ENCODE peak calls at places on chromosome 14, in four cellular contexts. K is mammary epithelial cell; Q is CD8-positive, alpha-beta T cell; P is dorsolateral prefrontal cortex. S is an unnamed sample. For H3K27me3, the result is how much of the 10 kb centered on the place peaks cover.

GRCh38 chr14:95784137-95784536 is 70.2 kb upstream of the TCL1A start:
- DNase-seq in K (peak), Q (no peak), P (no peak), S (peak)

GRCh38 chr14:66403183-66403582 is 83.0 kb upstream of the CCDC196 start:
- DNase-seq in K (peak), Q (no peak), P (no peak), S (no peak)

GRCh38 chr14:53341324-53341723 is 188.2 kb upstream of the DDHD1 start:
- DNase-seq in K (no peak), Q (no peak), P (no peak), S (no peak)

GRCh38 chr14:100410056-100410565 is 87.0 kb downstream of the SLC25A47 start:
- DNase-seq in K (peak), Q (no peak), P (no peak), S (peak)

GRCh38 chr14:20376071-20376588 is 32.7 kb downstream of the PARP2 start:
- DNase-seq in K (no peak), Q (no peak), P (no peak), S (no peak)

GRCh38 chr14:67555518-67556090 is 22.5 kb downstream of the PLEKHH1 start:
- DNase-seq in K (no peak), Q (no peak), P (no peak), S (no peak)

GRCh38 chr14:51337520-51337919 is 97.5 kb downstream of the TMX1 start:
- DNase-seq in K (peak), Q (no peak), P (no peak), S (no peak)

GRCh38 chr14:80982711-80983110 is 27.3 kb downstream of the TSHR start:
- DNase-seq in K (no peak), Q (no peak), P (no peak), S (no peak)

GRCh38 chr14:68546839-68547238 is 246.0 kb downstream of the ZFP36L1 start:
- DNase-seq in K (peak), Q (no peak), P (no peak), S (no peak)

GRCh38 chr14:102622262-102622885 is 29.9 kb downstream of the RCOR1 start:
- DNase-seq in K (no peak), Q (no peak), P (no peak), S (peak)

GRCh38 chr14:24060984-24061913 is 9.4 kb downstream of the CARMIL3 start:
- DNase-seq in K (no peak), Q (no peak), P (no peak), S (no peak)

GRCh38 chr14:30005114-30005698 is 77.6 kb upstream of the PRKD1 start:
- DNase-seq in K (peak), Q (no peak), P (no peak), S (no peak)

GRCh38 chr14:67674139-67674479 is 323 bp downstream of the VTI1B start:
- DNase-seq in K (peak), Q (peak), P (peak), S (peak)

GRCh38 chr14:89299587-89299986 is 117.4 kb downstream of the FOXN3 start:
- DNase-seq in K (no peak), Q (no peak), P (no peak), S (no peak)

GRCh38 chr14:32932921-32933622 is 5.6 kb upstream of the NPAS3 start:
- DNase-seq in K (no peak), Q (no peak), P (no peak), S (peak)

GRCh38 chr14:50666772-50667490 is 1.2 kb downstream of the SAV1 start:
- DNase-seq in K (peak), Q (peak), P (peak), S (peak)

GRCh38 chr14:33184587-33184986 is 245.9 kb downstream of the NPAS3 start:
- DNase-seq in K (no peak), Q (no peak), P (peak), S (peak)

GRCh38 chr14:101732128-101732527 is 29.4 kb upstream of the PPP2R5C start:
- DNase-seq in K (peak), Q (no peak), P (no peak), S (no peak)

GRCh38 chr14:65732112-65732511 is 319.6 kb downstream of the FUT8 start:
- DNase-seq in K (no peak), Q (no peak), P (no peak), S (no peak)

GRCh38 chr14:77761205-77761931 is 412 bp upstream of the SNW1 start:
- DNase-seq in K (no peak), Q (no peak), P (peak), S (peak)

GRCh38 chr14:31561155-31561846 is at the start of gene NUBPL:
- DNase-seq in K (peak), Q (peak), P (peak), S (peak)

GRCh38 chr14:100545359-100545758 is 41.9 kb downstream of the BEGAIN start:
- DNase-seq in K (no peak), Q (no peak), P (no peak), S (no peak)

GRCh38 chr14:91918159-91918883 is 29.2 kb downstream of the FBLN5 start:
- DNase-seq in K (no peak), Q (no peak), P (no peak), S (no peak)

GRCh38 chr14:31950760-31951637 is 126.1 kb upstream of the ARHGAP5 start:
- DNase-seq in K (peak), Q (no peak), P (no peak), S (peak)

GRCh38 chr14:54348001-54348611 is 48.7 kb upstream of the CDKN3 start:
- DNase-seq in K (peak), Q (no peak), P (no peak), S (no peak)

GRCh38 chr14:51382506-51382905 is 142.5 kb downstream of the TMX1 start:
- DNase-seq in K (peak), Q (no peak), P (no peak), S (no peak)

GRCh38 chr14:80605536-80605935 is 336.0 kb downstream of the CEP128 start:
- DNase-seq in K (no peak), Q (no peak), P (no peak), S (no peak)

GRCh38 chr14:37241206-37241605 is 43.5 kb downstream of the MIPOL1 start:
- DNase-seq in K (peak), Q (no peak), P (no peak), S (no peak)

GRCh38 chr14:101736585-101736984 is 24.9 kb upstream of the PPP2R5C start:
- DNase-seq in K (no peak), Q (no peak), P (no peak), S (no peak)

GRCh38 chr14:20866963-20867362 is 24.2 kb upstream of the RNASE3 start:
- DNase-seq in K (peak), Q (no peak), P (no peak), S (peak)

GRCh38 chr14:61864329-61864898 is 102.2 kb downstream of the SNAPC1 start:
- DNase-seq in K (no peak), Q (no peak), P (no peak), S (peak)

GRCh38 chr14:61872452-61872851 is 110.2 kb downstream of the SNAPC1 start:
- DNase-seq in K (no peak), Q (no peak), P (no peak), S (no peak)

GRCh38 chr14:61870163-61870562 is 107.9 kb downstream of the SNAPC1 start:
- DNase-seq in K (no peak), Q (no peak), P (no peak), S (no peak)

GRCh38 chr14:61861320-61861865 is 99.2 kb downstream of the SNAPC1 start:
- DNase-seq in K (no peak), Q (no peak), P (no peak), S (no peak)

GRCh38 chr14:61866932-61867920 is 105.0 kb downstream of the SNAPC1 start:
- DNase-seq in K (no peak), Q (no peak), P (no peak), S (no peak)
- H3K27me3 ChIP-seq in K (under half), Q (under half), P (under half), S (under half)

DNA sequence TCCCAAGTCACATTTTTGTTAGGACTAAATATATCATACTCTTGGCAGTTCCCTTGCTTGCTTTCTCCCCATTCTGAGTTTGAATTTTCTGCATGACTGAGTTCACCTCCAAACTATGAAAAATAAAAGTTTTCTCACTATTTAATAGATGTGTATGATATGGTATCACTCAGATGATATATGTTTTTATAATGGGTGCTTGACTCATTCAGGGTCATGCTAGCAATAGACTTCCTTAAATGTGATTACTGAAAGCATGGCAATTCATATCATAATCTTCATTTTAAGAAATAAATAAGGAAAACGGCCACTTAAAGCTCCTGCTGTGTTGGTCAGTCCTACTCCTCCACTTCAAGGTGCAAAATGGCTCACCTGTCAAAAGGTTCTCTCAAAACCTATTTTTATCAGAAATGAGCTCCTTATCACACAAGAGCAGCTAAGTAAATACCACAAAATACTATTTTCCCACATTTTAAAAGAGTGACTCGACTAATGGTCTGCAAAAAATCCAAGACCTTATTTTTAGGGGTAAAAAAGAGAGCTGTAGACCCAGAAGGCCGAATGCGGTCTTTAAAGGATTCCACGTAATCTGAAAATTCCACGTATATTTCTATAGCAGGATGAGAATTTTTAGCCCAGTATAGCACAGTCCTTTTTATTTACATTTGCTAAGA is 3.9 kb downstream of the C14orf93 start:
- DNase-seq in K (no peak), Q (no peak), P (no peak), S (no peak)
- H3K27me3 ChIP-seq in K (under half), Q (under half), P (under half), S (under half)

GRCh38 chr14:85412756-85413155 is 117.2 kb upstream of the FLRT2 start:
- DNase-seq in K (no peak), Q (no peak), P (no peak), S (no peak)
- H3K27me3 ChIP-seq in K (under half), Q (under half), P (under half), S (under half)

GRCh38 chr14:70654609-70655008 is 12.9 kb downstream of the TTC9 start:
- DNase-seq in K (no peak), Q (no peak), P (no peak), S (no peak)

GRCh38 chr14:70649803-70650202 is 8.1 kb downstream of the TTC9 start:
- DNase-seq in K (peak), Q (no peak), P (no peak), S (no peak)

GRCh38 chr14:70653662-70654061 is 11.9 kb downstream of the TTC9 start:
- DNase-seq in K (no peak), Q (no peak), P (no peak), S (peak)

GRCh38 chr14:70652871-70653270 is 11.2 kb downstream of the TTC9 start:
- DNase-seq in K (peak), Q (no peak), P (no peak), S (no peak)

DNA sequence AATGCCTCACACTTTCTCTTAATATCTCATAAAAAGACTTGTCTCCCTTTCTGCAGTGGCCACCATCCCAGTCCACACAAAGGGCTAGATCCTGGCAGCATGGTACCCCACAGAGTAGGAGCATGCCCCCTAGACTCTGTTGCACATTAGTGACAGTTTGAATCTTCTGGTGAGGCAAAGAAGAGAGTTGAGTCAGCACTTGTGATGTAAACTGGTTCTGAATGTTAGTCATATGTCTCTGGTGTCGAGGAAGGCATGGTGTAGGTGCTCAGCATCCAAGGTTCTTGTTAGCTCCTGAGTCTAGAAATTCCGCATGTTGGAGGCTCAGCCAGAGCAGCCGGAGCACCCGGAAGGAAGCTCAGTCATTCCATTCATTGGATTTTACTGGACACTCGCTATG is 9.8 kb downstream of the TTC9 start:
- DNase-seq in K (peak), Q (no peak), P (no peak), S (no peak)
- H3K27me3 ChIP-seq in K (under half), Q (under half), P (under half), S (under half)

DNA sequence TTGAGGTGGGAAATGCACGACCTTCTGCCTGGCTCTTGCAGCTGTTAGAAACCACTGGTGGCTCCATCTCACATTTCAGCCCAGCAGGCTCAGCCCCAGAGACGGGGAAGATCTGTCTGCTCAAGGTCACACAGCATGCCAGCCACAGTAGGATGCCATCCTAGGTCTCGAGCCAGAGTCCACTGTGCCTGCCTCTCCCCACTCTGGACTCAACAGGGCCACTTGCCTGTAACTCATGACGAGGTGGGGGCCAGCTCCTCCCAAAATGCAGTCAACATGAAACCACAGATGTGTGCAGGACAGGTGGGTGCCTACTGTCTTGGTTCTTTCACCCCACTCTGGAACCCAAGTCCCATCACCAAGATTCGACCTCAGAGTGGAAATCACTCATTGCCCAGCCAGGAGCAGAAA is 23.2 kb downstream of the BCL11B start:
- DNase-seq in K (no peak), Q (peak), P (no peak), S (no peak)
- H3K27me3 ChIP-seq in K (under half), Q (under half), P (under half), S (under half)

GRCh38 chr14:93410893-93411292 is 19.8 kb upstream of the UNC79 start:
- DNase-seq in K (no peak), Q (no peak), P (no peak), S (no peak)
- H3K27me3 ChIP-seq in K (under half), Q (under half), P (under half), S (under half)

DNA sequence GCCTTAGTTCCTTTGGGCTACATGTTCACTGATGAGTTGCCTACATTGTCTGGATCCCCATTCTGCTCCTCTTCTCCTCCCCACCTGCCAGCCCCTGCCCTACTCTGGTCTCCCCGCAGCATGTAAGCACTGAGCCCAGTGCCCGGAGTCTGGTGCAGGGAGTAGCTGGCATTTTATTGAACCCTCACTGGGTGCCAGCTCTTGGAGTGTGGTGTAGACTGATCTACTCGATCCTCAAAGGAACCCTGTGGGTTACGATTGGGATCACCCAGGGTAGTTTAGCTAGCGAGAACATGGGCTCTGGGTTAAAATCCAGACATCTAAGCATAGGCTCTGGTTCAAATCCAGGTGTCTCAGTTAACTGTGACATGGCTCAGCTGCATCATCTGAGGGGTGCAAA is 8.3 kb upstream of the SERPINA6 start:
- DNase-seq in K (no peak), Q (no peak), P (no peak), S (no peak)
- H3K27me3 ChIP-seq in K (under half), Q (under half), P (under half), S (under half)

DNA sequence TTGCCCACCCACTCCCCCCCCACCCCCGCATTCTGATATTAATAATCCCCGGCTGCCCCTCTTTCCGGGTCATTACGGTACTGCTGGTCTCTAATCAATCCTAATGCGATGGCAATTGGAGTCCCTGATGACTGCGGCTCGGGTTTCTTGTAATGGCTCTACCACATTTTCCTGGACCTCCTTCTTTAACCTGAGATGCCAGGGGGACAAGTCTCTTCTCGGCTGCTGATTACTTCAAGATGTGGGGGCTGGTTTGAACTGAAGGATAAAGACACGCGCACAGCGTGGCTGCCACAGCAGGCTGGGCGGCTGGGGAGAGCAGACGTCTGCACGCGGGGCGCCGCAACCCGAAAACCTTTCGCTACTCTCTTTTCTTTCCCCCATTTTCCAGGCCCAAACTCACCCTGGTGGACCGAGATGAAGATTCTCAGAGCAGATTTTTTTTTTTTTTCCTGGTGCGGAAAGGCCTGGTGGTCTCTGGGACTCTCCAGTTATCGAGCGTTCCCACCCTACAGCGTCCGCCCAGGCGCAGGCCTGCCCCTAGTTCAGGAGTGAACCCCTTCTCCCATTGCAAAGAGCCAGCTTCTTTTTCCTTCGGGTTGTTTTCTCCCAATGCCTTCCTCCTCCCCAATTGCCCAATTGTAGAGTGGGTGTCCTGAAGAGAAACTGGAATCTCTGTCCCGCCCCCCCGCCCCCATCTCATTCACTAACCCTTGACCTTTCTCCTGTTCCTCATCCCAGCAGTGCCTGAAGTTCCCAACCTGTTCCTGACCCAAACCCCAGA is 6.0 kb upstream of the SIX1 start:
- DNase-seq in K (no peak), Q (no peak), P (no peak), S (peak)
- H3K27me3 ChIP-seq in K (under half), Q (under half), P (half or more), S (half or more)

DNA sequence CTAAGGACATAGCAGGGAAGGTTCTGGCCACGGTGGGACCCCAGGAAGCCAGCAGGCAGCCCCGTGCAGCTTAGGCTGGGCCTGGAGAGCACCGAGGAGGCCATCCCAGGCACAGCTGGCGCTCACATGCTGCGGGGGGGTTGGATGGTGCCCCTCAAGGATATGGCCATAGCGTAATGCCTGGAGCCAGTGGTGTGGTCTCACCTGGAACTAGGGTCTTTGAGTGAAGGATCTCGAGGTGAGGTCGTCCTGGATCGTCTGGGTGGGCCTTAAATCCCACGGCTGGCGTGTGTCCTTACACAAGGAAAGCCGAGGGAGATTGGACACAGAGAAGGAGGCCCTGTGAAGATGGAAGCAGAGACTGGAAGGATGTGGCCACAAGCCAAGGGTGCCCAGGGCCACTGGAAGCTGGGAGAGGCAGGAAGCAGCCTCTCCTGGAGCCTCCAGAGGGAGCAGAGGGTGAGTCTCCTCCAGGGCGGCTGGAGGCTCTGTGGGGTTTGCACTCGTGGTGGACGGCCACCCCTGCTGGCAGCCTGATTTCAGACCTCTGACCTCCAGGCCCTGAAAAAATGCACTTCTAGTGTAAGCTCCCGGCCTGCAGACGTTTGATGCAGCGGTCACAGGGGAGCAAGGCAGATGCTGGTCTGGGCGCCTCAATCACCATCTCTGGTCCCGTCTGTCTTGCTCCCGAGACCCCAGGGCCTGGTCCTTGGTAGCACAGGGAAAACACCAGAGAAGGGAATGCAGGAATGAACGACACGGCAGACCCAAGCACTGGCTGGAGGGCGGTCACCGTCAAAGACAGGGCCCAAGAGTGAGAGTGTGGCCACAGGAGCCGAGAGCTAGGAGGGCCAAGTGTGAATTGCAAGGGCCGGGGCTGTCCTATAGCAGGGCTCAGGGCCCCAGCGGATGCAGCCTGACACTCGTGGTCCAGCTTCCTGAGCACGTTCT is 218.6 kb downstream of the KIF26A start:
- DNase-seq in K (no peak), Q (no peak), P (no peak), S (peak)
- H3K27me3 ChIP-seq in K (under half), Q (under half), P (under half), S (under half)

S was measured in endodermal cell.